ENCODE peak calls at places on chromosomes 1 and 21, in eight cellular contexts. F is fibroblast of the aortic adventitia, U is upper lobe of left lung, Z is brain microvascular endothelial cell, H is neural progenitor cell, I is astrocyte of the spinal cord, Y is fibroblast of villous mesenchyme, K is AG09309. C is an unnamed sample.

GRCh38 chr1:34851431-34852105 is 8.0 kb downstream of the SMIM12 start:
- DNase-seq in F (no peak), U (peak; percentile 37), Z (peak; percentile 59), H (no peak), I (peak; percentile 25), Y (peak; percentile 10), K (no peak), C (no peak)

GRCh38 chr21:37459575-37459974 is 93.0 kb downstream of the DYRK1A start:
- DNase-seq in F (no peak), U (no peak), Z (peak; percentile 56), H (no peak), I (peak; percentile 56), Y (peak; percentile 50), K (no peak), C (peak; percentile 30)

GRCh38 chr1:200367841-200368534 is 41.8 kb downstream of the ZNF281 start:
- DNase-seq in F (peak; percentile 85), U (peak; percentile 43), Z (peak; percentile 84), H (no peak), I (peak; percentile 87), Y (peak; percentile 73), K (peak; percentile 80), C (peak; percentile 33)

GRCh38 chr1:40479156-40479555 is 2.1 kb downstream of the ZFP69 start:
- DNase-seq in F (no peak), U (no peak), Z (no peak), H (no peak), I (no peak), Y (no peak), K (no peak), C (no peak)

GRCh38 chr1:231027971-231028370 is 12.1 kb downstream of the FAM89A start:
- DNase-seq in F (no peak), U (no peak), Z (no peak), H (no peak), I (no peak), Y (no peak), K (no peak), C (no peak)

GRCh38 chr1:90386899-90387334 is 330.2 kb downstream of the BARHL2 start:
- DNase-seq in F (peak; percentile 78), U (no peak), Z (no peak), H (no peak), I (peak; percentile 41), Y (no peak), K (peak; percentile 28), C (no peak)

GRCh38 chr1:26084091-26084561 is 16.7 kb upstream of the TRIM63 start:
- DNase-seq in F (peak; percentile 75), U (no peak), Z (no peak), H (no peak), I (no peak), Y (no peak), K (no peak), C (no peak)

GRCh38 chr1:155226910-155227260 is 18.4 kb downstream of the MTX1 start:
- DNase-seq in F (no peak), U (peak; percentile 57), Z (peak; percentile 39), H (peak; percentile 88), I (no peak), Y (peak; percentile 37), K (no peak), C (no peak)

GRCh38 chr1:64495878-64496277 is 25.9 kb downstream of the CACHD1 start:
- DNase-seq in F (no peak), U (no peak), Z (no peak), H (no peak), I (no peak), Y (no peak), K (no peak), C (no peak)
- H3K4me3 ChIP-seq in F (no peak overlapping the region), U (no peak overlapping the region), Z (no peak overlapping the region), H (no peak overlapping the region), I (no peak overlapping the region), Y (no peak overlapping the region), K (no peak overlapping the region), C (no peak overlapping the region)

GRCh38 chr1:59816318-59816878 is 1.6 kb downstream of the HOOK1 start:
- DNase-seq in F (no peak), U (no peak), Z (no peak), H (no peak), I (no peak), Y (no peak), K (no peak), C (no peak)
- H3K4me3 ChIP-seq in F (no peak overlapping the region), U (no peak overlapping the region), Z (no peak overlapping the region), H (peak overlapping the region; percentile 54), I (no peak overlapping the region), Y (no peak overlapping the region), K (no peak overlapping the region), C (no peak overlapping the region)

GRCh38 chr1:16076003-16076870 is 2.8 kb upstream of the FAM131C start:
- DNase-seq in F (peak; percentile 88), U (no peak), Z (peak; percentile 93), H (no peak), I (peak; percentile 89), Y (peak; percentile 87), K (peak; percentile 77), C (peak; percentile 75)

GRCh38 chr1:16073490-16074104 is at the start of gene FAM131C:
- DNase-seq in F (no peak), U (peak; percentile 31), Z (no peak), H (peak; percentile 82), I (no peak), Y (no peak), K (no peak), C (no peak)

GRCh38 chr1:16072616-16073484 is 601 bp downstream of the FAM131C start:
- DNase-seq in F (no peak), U (no peak), Z (no peak), H (peak; percentile 74), I (no peak), Y (no peak), K (no peak), C (no peak)

GRCh38 chr1:16075337-16076002 is 2.0 kb upstream of the FAM131C start:
- DNase-seq in F (peak; percentile 89), U (peak; percentile 36), Z (no peak), H (no peak), I (peak; percentile 68), Y (peak; percentile 73), K (peak; percentile 17), C (peak; percentile 51)

GRCh38 chr1:16074217-16074616 is 766 bp upstream of the FAM131C start:
- DNase-seq in F (no peak), U (no peak), Z (no peak), H (no peak), I (no peak), Y (no peak), K (no peak), C (no peak)
- H3K4me3 ChIP-seq in F (no peak overlapping the region), U (no peak overlapping the region), Z (no peak overlapping the region), H (peak overlapping the region; percentile 61), I (no peak overlapping the region), Y (no peak overlapping the region), K (no peak overlapping the region), C (no peak overlapping the region)

GRCh38 chr21:15352009-15352408 is 287.2 kb upstream of the NRIP1 start:
- DNase-seq in F (no peak), U (no peak), Z (no peak), H (no peak), I (no peak), Y (no peak), K (no peak), C (no peak)

GRCh38 chr21:15355066-15355465 is 290.3 kb upstream of the NRIP1 start:
- DNase-seq in F (no peak), U (no peak), Z (no peak), H (no peak), I (no peak), Y (no peak), K (no peak), C (no peak)
- H3K4me3 ChIP-seq in F (no peak overlapping the region), U (no peak overlapping the region), Z (no peak overlapping the region), H (no peak overlapping the region), I (no peak overlapping the region), Y (no peak overlapping the region), K (no peak overlapping the region), C (no peak overlapping the region)

DNA sequence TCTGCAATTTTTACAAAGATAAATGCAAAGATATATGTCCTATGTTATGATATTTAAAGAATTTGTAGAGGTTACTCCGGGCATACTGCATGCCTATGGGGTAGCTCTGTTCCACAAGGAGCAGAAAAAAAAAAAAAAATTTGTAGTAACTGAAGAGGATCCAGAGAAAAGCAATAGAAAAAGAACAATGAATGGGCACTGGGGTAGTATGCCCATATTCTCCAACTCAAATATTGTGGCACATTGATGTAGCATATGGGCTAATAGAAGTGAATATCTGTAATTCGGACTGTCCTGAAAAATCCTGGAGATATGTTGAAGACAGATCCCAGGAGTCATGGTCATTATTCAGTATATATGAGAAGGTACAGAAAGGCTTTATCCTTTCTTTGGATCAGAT is 1.1 kb upstream of the AKIRIN1 start:
- DNase-seq in F (no peak), U (no peak), Z (no peak), H (no peak), I (no peak), Y (no peak), K (no peak), C (no peak)
- H3K4me3 ChIP-seq in F (no peak overlapping the region), U (no peak overlapping the region), Z (no peak overlapping the region), H (peak overlapping the region; percentile 92), I (no peak overlapping the region), Y (no peak overlapping the region), K (no peak overlapping the region), C (no peak overlapping the region)

C was measured in AG04450.